ENCODE peak calls at places on chromosomes 12 and 14, in four cellular contexts. F is K562, J is A549, H is GM12878. U is an unnamed sample.

GRCh38 chr14:40317690-40318089 is 885.5 kb upstream of the FBXO33 start:
- DNase-seq in J (no peak), F (no peak), H (no peak), U (no peak)

GRCh38 chr12:4864575-4864974 is 45.1 kb upstream of the KCNA1 start:
- DNase-seq in F (no peak), J (no peak), H (no peak), U (no peak)

GRCh38 chr12:27064397-27065342 is 17.7 kb downstream of the C12orf71 start:
- DNase-seq in F (no peak), J (no peak), H (peak), U (no peak)

GRCh38 chr12:72010365-72010764 is 71.7 kb downstream of the TPH2 start:
- DNase-seq in H (no peak), J (no peak), F (no peak), U (no peak)

GRCh38 chr12:569803-570236 is 93.4 kb downstream of the NINJ2 start:
- DNase-seq in F (peak), H (no peak), J (peak), U (peak)

GRCh38 chr12:112125250-112125999 is at the start of gene TRAFD1:
- DNase-seq in J (peak), H (peak), F (peak), U (peak)

GRCh38 chr14:60092516-60092915 is 793 bp downstream of the PCNX4 start:
- DNase-seq in H (no peak), F (peak), J (peak), U (peak)

GRCh38 chr14:88424573-88424972 is 39.1 kb downstream of the SPATA7 start:
- DNase-seq in H (no peak), J (no peak), F (no peak), U (no peak)

GRCh38 chr12:32895688-32896437 is 714 bp downstream of the PKP2 start:
- DNase-seq in F (peak), H (no peak), J (no peak), U (peak)

DNA sequence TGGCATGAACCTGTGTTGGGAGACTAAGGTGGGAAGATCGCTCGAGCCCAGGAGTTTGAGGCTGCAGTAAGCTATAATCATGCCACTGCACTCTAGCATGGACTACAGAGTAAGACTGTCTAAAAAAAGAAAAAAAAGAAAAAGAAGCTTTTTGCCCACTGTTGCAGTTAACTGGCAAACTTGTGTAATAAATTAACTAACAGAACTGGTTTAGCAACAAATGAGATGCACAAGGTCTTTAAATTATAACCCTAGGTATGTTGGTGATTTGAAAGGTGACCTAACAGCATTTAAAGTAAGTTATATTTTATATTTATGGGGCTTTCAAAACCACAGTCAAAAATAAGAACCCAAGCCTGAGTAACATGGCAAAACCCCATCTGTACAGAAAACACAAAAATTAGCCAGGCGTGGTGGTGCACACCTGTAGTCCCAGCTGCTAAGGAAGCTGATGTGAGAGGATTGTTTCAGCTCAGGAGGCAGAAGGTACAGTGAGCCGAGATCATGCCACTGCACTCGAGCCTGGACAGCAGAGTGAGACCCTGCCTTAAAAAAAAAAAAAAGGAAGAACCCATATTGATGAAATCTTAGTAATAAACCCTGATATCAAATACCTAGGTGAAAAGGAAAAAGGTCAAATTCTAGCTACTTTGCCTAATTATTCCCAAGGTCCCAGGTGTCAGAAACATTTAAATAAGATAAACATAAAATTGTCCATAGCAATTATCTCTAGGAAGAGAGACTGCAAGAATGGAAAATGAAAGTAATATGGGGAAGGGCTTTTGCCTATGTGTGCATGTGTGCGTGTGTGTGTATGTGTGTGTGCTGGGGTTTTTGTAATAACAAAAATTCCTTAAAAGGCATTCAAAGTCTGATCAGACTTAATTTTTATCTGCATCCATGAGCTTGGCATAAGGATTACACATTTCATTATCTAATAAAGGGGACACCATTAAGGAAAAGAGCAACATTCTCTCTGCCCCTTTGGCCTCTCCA is 15.4 kb downstream of the SYNE2 start:
- DNase-seq in J (no peak), F (no peak), H (peak), U (no peak)
- TF ChIP-seq ESRRA in J (no peak), F (no peak), H (no peak), U (no peak)

GRCh38 chr12:107319536-107320030 is 226.2 kb upstream of the CRY1 start:
- DNase-seq in F (no peak), J (no peak), H (no peak), U (no peak)

GRCh38 chr12:107322063-107322462 is 228.7 kb upstream of the CRY1 start:
- DNase-seq in F (no peak), J (no peak), H (no peak), U (no peak)

GRCh38 chr12:107318804-107319535 is 225.6 kb upstream of the CRY1 start:
- DNase-seq in J (peak), H (no peak), F (no peak), U (no peak)

GRCh38 chr12:107320031-107320928 is 226.9 kb upstream of the CRY1 start:
- DNase-seq in H (no peak), F (no peak), J (peak), U (peak)

GRCh38 chr12:107320929-107321618 is 227.7 kb upstream of the CRY1 start:
- DNase-seq in J (peak), F (no peak), H (no peak), U (no peak)
- TF ChIP-seq CHD2 in J (no peak), F (no peak), H (no peak), U (no peak)

DNA sequence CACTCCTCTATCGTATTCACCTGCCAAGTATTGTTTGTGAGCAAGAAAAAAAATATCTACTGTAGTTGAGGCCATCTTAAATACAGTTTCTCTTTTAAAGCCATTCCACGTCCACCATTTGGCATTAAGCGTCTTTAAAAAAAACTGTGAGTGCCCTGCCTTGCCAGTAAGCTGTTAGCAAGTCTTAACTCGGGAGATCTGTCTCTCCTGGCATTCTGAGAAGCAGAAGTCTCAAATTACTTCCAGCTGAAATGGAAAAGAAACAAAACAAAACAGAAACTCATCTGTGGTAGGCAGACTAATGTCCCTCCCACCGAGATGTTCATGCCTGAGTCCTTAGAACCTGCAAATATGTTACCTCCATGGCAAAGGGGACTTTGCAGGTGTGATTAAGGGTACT is 126.2 kb downstream of the CRADD start:
- DNase-seq in J (no peak), H (no peak), F (no peak), U (no peak)
- TF ChIP-seq ESRRA in J (no peak), H (no peak), F (no peak), U (no peak)

DNA sequence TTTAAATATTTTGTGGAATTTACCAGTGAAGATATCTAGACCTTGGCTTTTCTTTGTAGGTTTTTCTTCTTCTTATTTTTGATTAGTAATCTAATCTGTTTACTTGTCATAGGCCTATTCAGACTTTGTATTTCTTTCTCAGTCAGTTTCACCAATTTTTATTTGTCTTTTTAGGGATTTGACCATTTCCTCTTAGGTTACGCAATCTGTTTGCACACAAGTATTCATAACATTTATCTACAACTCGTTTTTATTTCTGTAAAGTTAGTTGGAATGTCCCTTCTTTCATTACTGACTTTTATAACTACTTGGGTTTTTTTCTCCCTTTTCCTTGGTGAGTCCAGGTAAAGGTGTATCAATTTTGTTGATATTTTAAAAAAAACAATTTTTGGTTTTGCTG is 545.7 kb downstream of the AACS start:
- DNase-seq in H (no peak), J (no peak), F (no peak), U (no peak)
- TF ChIP-seq CHD2 in H (no peak), J (no peak), F (no peak), U (no peak)

DNA sequence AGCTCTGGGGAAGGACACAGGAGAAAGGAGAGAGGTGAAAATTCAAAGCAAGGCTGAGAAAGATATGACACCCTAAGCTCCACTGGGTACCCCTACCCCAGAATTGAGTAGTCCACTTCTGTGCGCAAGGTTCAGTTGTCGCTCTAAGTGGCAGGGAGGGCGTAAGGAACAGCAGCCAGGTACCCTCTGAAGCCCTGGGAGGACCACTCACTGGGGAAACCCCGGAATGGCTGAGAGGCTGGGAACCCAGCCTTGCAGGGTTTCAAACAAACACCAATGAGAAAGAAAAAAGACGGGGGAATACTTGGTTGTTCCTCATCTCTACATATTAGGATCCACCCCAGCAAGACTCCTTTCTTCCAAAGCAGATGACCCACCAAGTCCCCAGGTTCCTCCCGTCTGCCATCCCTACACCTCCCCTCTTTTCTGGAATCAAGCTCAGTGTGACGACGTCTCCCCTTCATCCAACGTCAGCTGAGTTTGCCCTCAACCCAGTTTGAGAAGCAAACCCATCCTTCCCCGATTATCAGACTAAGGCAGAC is 945 bp downstream of the LMBR1L start:
- DNase-seq in F (no peak), H (no peak), J (no peak), U (no peak)
- TF ChIP-seq ESRRA in F (no peak), H (no peak), J (no peak), U (no peak)

GRCh38 chr12:21165048-21165447 is 34.1 kb downstream of the SLCO1B1 start:
- DNase-seq in J (no peak), F (no peak), H (no peak), U (no peak)

DNA sequence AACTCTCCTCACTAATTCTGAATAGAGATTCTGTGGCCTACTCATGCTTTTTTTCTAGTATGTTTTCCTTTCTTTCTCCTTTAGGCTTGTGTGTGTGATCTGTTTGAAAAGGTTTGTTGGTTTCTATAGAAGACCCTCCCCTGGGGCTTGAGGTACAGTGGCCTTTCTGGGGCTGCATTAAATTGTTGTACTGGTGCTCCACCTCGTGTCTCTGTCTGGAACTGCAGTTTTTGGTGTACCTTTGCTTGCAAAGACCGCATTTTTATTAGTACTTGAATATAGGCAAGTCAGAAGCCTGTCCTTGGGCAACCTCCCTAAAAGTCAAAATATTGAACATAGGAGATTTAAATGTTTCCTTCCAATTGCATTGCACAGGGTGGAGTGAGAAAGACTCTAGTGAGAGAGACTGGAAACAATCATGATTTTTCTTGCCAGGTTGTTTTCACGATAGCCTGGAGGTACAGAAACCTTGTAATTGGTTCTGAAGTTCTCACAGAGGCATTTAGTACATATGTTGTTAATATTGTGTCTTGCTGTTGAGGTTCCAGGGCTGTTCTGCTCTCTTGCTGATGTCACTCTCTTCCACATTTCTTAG is 39.0 kb downstream of the SLCO1B1 start:
- DNase-seq in F (peak), H (no peak), J (peak), U (peak)
- TF ChIP-seq CHD2 in F (no peak), H (no peak), J (no peak), U (no peak)